ENCODE peak calls at places on chromosomes 13 and 19, in nine cellular contexts. W, A, L, O, J, V, E, G and H are unnamed samples.

GRCh38 chr13:95698047-95698749 is 21.3 kb downstream of the DNAJC3 start:
- DNase-seq in W (peak), A (peak), L (no peak), O (no peak), J (no peak), V (no peak), E (peak), G (peak), H (no peak)

GRCh38 chr13:39244561-39245230 is 206.4 kb downstream of the NHLRC3 start:
- DNase-seq in W (no peak), A (no peak), L (no peak), O (no peak), J (no peak), V (no peak), E (no peak), G (no peak), H (no peak)

GRCh38 chr19:27718262-27718661 is 1494.7 kb downstream of the UQCRFS1 start:
- DNase-seq in W (no peak), A (no peak), L (no peak), O (no peak), J (no peak), V (no peak), E (no peak), G (peak), H (no peak)

GRCh38 chr19:35309481-35310279 is 17.7 kb downstream of the MAG start:
- DNase-seq in W (no peak), A (peak), L (no peak), O (no peak), J (no peak), V (no peak), E (peak), G (no peak), H (no peak)

GRCh38 chr13:107866007-107866665 is 349.2 kb downstream of the LIG4 start:
- DNase-seq in W (no peak), A (peak), L (peak), O (peak), J (peak), V (peak), E (peak), G (peak), H (no peak)

GRCh38 chr13:74329978-74330377 is 195.8 kb upstream of the KLF12 start:
- DNase-seq in W (no peak), A (no peak), L (no peak), O (no peak), J (no peak), V (no peak), E (no peak), G (peak), H (no peak)

GRCh38 chr19:30856786-30857185 is 484.6 kb downstream of the ZNF536 start:
- DNase-seq in W (no peak), A (no peak), L (no peak), O (no peak), J (no peak), V (no peak), E (no peak), G (no peak), H (no peak)

GRCh38 chr19:4178990-4179389 is 3.4 kb downstream of the SIRT6 start:
- DNase-seq in W (no peak), A (no peak), L (no peak), O (no peak), J (no peak), V (no peak), E (no peak), G (no peak), H (no peak)

GRCh38 chr19:610801-611505 is 21.3 kb downstream of the HCN2 start:
- DNase-seq in W (peak), A (no peak), L (no peak), O (peak), J (no peak), V (peak), E (peak), G (no peak), H (no peak)

GRCh38 chr19:13079542-13079986 is 23.1 kb downstream of the LYL1 start:
- DNase-seq in W (no peak), A (peak), L (no peak), O (peak), J (no peak), V (no peak), E (peak), G (no peak), H (no peak)

GRCh38 chr13:100298116-100298681 is 209.3 kb downstream of the PCCA start:
- DNase-seq in W (no peak), A (no peak), L (no peak), O (no peak), J (no peak), V (no peak), E (no peak), G (no peak), H (no peak)

GRCh38 chr19:41189425-41190065 is 3.5 kb upstream of the CYP2S1 start:
- DNase-seq in W (no peak), A (no peak), L (no peak), O (no peak), J (peak), V (no peak), E (no peak), G (no peak), H (no peak)
- H3K27ac ChIP-seq in W (no peak), A (no peak), L (no peak), O (no peak), J (peak), V (peak), E (no peak), G (no peak), H (no peak)

DNA sequence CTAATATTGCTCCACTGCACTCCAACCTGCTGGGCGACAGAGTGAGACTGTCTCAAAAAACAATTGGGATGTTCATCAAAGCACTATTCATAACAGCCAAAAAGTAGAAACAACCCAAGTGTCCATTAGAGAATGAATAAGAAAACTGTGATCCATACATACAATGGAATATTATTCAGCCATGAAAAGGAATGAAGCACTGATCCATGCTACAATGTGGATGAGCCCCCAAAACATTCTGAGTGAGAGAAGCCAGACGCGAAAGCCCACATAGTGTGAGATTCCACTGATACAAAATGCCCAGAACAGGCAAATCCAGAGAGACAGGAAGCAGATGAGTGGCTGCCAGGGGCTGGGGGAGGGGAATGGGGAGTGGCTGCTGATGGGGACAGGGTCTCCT is 16.0 kb downstream of the KLF2 start:
- DNase-seq in W (no peak), A (no peak), L (no peak), O (no peak), J (no peak), V (no peak), E (no peak), G (no peak), H (no peak)
- H3K4me2 ChIP-seq in W (no peak), A (no peak), L (no peak), O (no peak), J (no peak), V (no peak), E (no peak), G (no peak), H (no peak)

GRCh38 chr13:99041337-99041736 is 63.5 kb upstream of the DOCK9 start:
- DNase-seq in W (no peak), A (no peak), L (no peak), O (no peak), J (no peak), V (no peak), E (no peak), G (no peak), H (no peak)
- H3K27ac ChIP-seq in W (no peak), A (no peak), L (no peak), O (no peak), J (no peak), V (no peak), E (no peak), G (no peak), H (no peak)

DNA sequence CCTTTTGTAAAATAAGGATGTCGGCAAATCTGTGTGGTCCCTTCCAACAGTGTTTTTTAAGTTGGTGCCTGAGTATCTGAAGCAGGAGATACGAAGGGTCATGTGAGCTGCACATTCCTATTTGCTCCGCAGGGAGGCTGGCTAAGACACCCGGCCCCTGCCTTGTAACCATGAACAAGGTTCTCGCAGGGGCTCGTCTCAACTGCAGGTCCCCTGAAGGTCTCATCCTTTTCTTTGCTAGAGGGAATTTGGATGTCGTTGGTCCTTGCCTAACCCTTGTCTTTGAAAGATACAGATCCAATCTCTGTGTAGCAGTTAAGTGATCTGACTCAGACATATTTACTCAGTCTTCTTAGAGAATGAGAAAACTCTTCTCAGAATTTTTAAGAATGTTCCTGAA is 64.4 kb downstream of the LRCH1 start:
- DNase-seq in W (no peak), A (no peak), L (no peak), O (no peak), J (no peak), V (no peak), E (peak), G (no peak), H (no peak)
- H3K4me2 ChIP-seq in W (no peak), A (peak), L (no peak), O (no peak), J (no peak), V (peak), E (peak), G (no peak), H (no peak)

DNA sequence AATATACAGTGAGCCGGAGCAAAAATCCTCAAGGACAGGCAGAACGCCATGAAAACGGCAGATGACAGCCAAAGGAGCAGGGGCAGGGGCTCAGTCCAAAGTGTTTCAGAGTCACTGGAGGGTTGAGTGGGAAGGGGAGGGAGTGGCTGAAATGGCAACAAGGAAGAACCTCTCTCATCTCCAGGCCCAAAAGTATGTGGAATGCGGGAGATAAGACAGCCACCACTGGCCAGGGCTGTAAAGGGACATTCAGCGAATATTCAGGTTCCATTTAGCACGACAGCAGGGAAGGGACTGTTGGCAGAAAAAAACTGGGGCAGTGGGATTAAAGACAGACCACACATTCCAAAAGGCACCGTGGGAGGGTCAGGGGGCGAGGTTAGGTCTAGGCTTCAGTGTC is 48.4 kb downstream of the USPL1 start:
- DNase-seq in W (no peak), A (no peak), L (no peak), O (no peak), J (no peak), V (no peak), E (no peak), G (no peak), H (no peak)
- H3K27ac ChIP-seq in W (no peak), A (peak), L (no peak), O (no peak), J (no peak), V (no peak), E (no peak), G (no peak), H (no peak)

DNA sequence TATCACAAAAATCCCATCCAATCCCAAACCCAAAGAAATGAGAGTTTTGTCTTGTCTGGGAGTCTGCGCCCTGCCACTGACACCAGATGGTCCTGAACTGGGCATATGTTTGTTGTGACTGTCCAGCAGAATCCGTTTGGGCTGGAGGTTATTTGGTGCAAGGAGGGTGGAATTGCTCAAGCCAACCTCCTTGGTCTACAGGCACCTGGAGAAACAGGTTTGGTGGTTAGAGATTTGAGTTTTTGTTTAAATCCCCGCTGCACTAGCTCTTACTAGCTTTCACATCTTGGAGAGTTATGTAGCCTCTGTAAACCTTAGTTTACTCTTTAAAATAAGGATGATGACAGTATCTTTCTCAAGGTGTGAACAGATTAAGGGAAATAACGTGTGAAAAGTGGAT is 101.7 kb downstream of the SLC7A1 start:
- DNase-seq in W (no peak), A (no peak), L (no peak), O (no peak), J (no peak), V (no peak), E (no peak), G (no peak), H (no peak)
- H3K4me2 ChIP-seq in W (no peak), A (no peak), L (no peak), O (no peak), J (no peak), V (no peak), E (no peak), G (no peak), H (no peak)

DNA sequence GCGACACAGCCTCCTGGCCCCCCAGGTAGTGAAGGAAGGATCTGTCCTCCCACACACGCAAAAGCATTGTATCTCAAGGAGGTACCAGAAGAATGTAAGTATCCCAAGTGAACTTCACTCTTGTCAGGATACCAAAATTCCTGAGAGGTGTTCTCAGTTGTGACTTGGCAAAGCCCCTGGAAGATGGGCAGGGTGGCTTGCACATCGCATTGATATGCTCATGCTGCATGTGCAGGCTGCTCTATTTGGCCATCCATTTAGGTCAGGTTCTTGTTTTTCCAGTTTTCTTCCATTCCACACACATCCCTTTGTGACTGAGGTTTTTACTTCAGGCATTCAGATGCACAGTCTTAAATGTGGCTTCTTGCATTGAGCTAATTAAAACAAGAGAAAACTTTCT is 382.8 kb downstream of the FOXO1 start:
- DNase-seq in W (no peak), A (no peak), L (no peak), O (no peak), J (no peak), V (no peak), E (no peak), G (peak), H (peak)
- H3K27ac ChIP-seq in W (no peak), A (no peak), L (no peak), O (no peak), J (no peak), V (no peak), E (no peak), G (no peak), H (peak)